ENCODE peak calls at places on chromosomes 1 and 21, in eight cellular contexts. O is CD14-positive monocyte, G is cardiac muscle cell, P is fibroblast of lung, R is stomach, X is cardiac fibroblast, T is BJ, N is choroid plexus epithelial cell. H is an unnamed sample.

GRCh38 chr1:85216697-85217096 is 15.9 kb upstream of the SYDE2 start:
- DNase-seq in O (no peak), G (no peak), P (no peak), R (no peak), X (no peak), T (no peak), N (no peak), H (no peak)

GRCh38 chr1:94807742-94808491 is 12.2 kb upstream of the SLC44A3 start:
- DNase-seq in O (no peak), G (no peak), P (peak), R (peak), X (no peak), T (no peak), N (peak), H (no peak)

GRCh38 chr1:12102066-12102465 is 39.0 kb downstream of the TNFRSF8 start:
- DNase-seq in O (no peak), G (no peak), P (no peak), R (no peak), X (no peak), T (no peak), N (no peak), H (no peak)

GRCh38 chr21:36663033-36663855 is 35.7 kb upstream of the SIM2 start:
- DNase-seq in O (no peak), G (no peak), P (no peak), R (no peak), X (no peak), T (no peak), N (peak), H (no peak)

GRCh38 chr1:14608308-14608707 is 9.8 kb downstream of the KAZN start:
- DNase-seq in O (no peak), G (no peak), P (no peak), R (no peak), X (no peak), T (no peak), N (no peak), H (no peak)

GRCh38 chr1:55898191-55898590 is 681.2 kb downstream of the PLPP3 start:
- DNase-seq in O (no peak), G (no peak), P (peak), R (no peak), X (peak), T (peak), N (peak), H (peak)

GRCh38 chr1:230548357-230548756 is 93.9 kb upstream of the COG2 start:
- DNase-seq in O (no peak), G (no peak), P (no peak), R (no peak), X (no peak), T (no peak), N (no peak), H (no peak)

GRCh38 chr21:16842716-16843115 is 670.1 kb upstream of the CXADR start:
- DNase-seq in O (no peak), G (no peak), P (peak), R (no peak), X (peak), T (no peak), N (no peak), H (no peak)

GRCh38 chr1:4227986-4228385 is 327.9 kb upstream of the C1orf174 start:
- DNase-seq in O (no peak), G (no peak), P (no peak), R (no peak), X (no peak), T (no peak), N (no peak), H (no peak)

GRCh38 chr1:114003431-114003830 is 24.2 kb downstream of the OLFML3 start:
- DNase-seq in O (no peak), G (no peak), P (no peak), R (no peak), X (peak), T (no peak), N (no peak), H (no peak)

GRCh38 chr1:101310484-101310883 is 73.7 kb downstream of the S1PR1 start:
- DNase-seq in O (no peak), G (no peak), P (no peak), R (no peak), X (no peak), T (no peak), N (no peak), H (no peak)

GRCh38 chr1:68361511-68361910 is 88.2 kb downstream of the RPE65 start:
- DNase-seq in O (no peak), G (no peak), P (peak), R (no peak), X (no peak), T (no peak), N (no peak), H (no peak)

GRCh38 chr1:65172936-65173335 is 24.9 kb downstream of the AK4 start:
- DNase-seq in O (no peak), G (no peak), P (no peak), R (no peak), X (no peak), T (no peak), N (no peak), H (no peak)

GRCh38 chr21:18759267-18759666 is 355.7 kb upstream of the TMPRSS15 start:
- DNase-seq in O (no peak), G (no peak), P (no peak), R (no peak), X (no peak), T (no peak), N (no peak), H (no peak)

GRCh38 chr1:25543425-25544242 is at the start of gene LDLRAP1:
- DNase-seq in O (peak), G (peak), P (peak), R (peak), X (peak), T (no peak), N (peak), H (no peak)

GRCh38 chr1:28509705-28510349 is 4.0 kb downstream of the RCC1 start:
- DNase-seq in O (no peak), G (no peak), P (peak), R (no peak), X (peak), T (no peak), N (peak), H (no peak)

GRCh38 chr1:168373869-168374268 is 93.2 kb downstream of the TBX19 start:
- DNase-seq in O (no peak), G (no peak), P (peak), R (no peak), X (peak), T (no peak), N (no peak), H (no peak)

GRCh38 chr1:177756161-177756560 is 213.7 kb downstream of the SEC16B start:
- DNase-seq in O (no peak), G (no peak), P (no peak), R (no peak), X (no peak), T (no peak), N (no peak), H (no peak)

GRCh38 chr1:201999625-202000238 is 10.7 kb upstream of the ELF3 start:
- DNase-seq in O (no peak), G (peak), P (peak), R (peak), X (peak), T (no peak), N (peak), H (no peak)

GRCh38 chr1:17565551-17565971 is 26.1 kb downstream of the ARHGEF10L start:
- DNase-seq in O (no peak), G (peak), P (no peak), R (no peak), X (no peak), T (no peak), N (no peak), H (no peak)

GRCh38 chr21:33302055-33302454 is 22.7 kb upstream of the IFNAR1 start:
- DNase-seq in O (no peak), G (no peak), P (no peak), R (no peak), X (no peak), T (no peak), N (no peak), H (no peak)

GRCh38 chr1:98045211-98046030 is 124.6 kb upstream of the DPYD start:
- DNase-seq in O (no peak), G (peak), P (peak), R (peak), X (peak), T (no peak), N (peak), H (no peak)

GRCh38 chr1:7430047-7430608 is 341.0 kb upstream of the VAMP3 start:
- DNase-seq in O (no peak), G (no peak), P (no peak), R (no peak), X (no peak), T (no peak), N (no peak), H (no peak)

GRCh38 chr1:207102659-207103058 is 1.4 kb upstream of the C4BPA start:
- DNase-seq in O (no peak), G (no peak), P (no peak), R (no peak), X (no peak), T (no peak), N (no peak), H (no peak)

GRCh38 chr21:46247699-46248460 is 19.3 kb upstream of the LSS start:
- DNase-seq in O (no peak), G (no peak), P (no peak), R (no peak), X (no peak), T (no peak), N (no peak), H (no peak)

GRCh38 chr1:207747627-207748492 is 4.0 kb upstream of the CD46 start:
- DNase-seq in O (no peak), G (no peak), P (no peak), R (no peak), X (no peak), T (no peak), N (no peak), H (no peak)

GRCh38 chr1:115293899-115294298 is 44.1 kb downstream of the NGF start:
- DNase-seq in O (no peak), G (no peak), P (peak), R (no peak), X (no peak), T (no peak), N (no peak), H (no peak)

GRCh38 chr1:229342902-229343587 is at the start of gene CCSAP:
- DNase-seq in O (no peak), G (peak), P (peak), R (peak), X (peak), T (no peak), N (peak), H (no peak)

GRCh38 chr21:28608646-28609045 is 384.0 kb downstream of the LTN1 start:
- DNase-seq in O (no peak), G (no peak), P (no peak), R (no peak), X (no peak), T (no peak), N (no peak), H (no peak)

GRCh38 chr1:112674986-112675727 is 698 bp downstream of the MOV10 start:
- DNase-seq in O (no peak), G (peak), P (no peak), R (no peak), X (no peak), T (no peak), N (no peak), H (no peak)

GRCh38 chr1:193971595-193971994 is 785.2 kb upstream of the B3GALT2 start:
- DNase-seq in O (no peak), G (no peak), P (peak), R (no peak), X (peak), T (peak), N (peak), H (no peak)

GRCh38 chr1:117143856-117144255 is 22.3 kb upstream of the TRIM45 start:
- DNase-seq in O (no peak), G (no peak), P (peak), R (no peak), X (peak), T (no peak), N (no peak), H (no peak)

GRCh38 chr1:234617986-234618725 is 8.2 kb upstream of the IRF2BP2 start:
- DNase-seq in O (no peak), G (no peak), P (peak), R (no peak), X (peak), T (peak), N (peak), H (peak)

GRCh38 chr21:45129231-45129923 is 55.0 kb downstream of the ADARB1 start:
- DNase-seq in O (no peak), G (peak), P (peak), R (no peak), X (peak), T (no peak), N (no peak), H (no peak)

GRCh38 chr1:225768662-225769426 is 8.8 kb upstream of the SRP9 start:
- DNase-seq in O (no peak), G (no peak), P (no peak), R (no peak), X (no peak), T (no peak), N (no peak), H (no peak)

GRCh38 chr1:228059536-228060457 is 22.7 kb upstream of the ARF1 start:
- DNase-seq in O (no peak), G (peak), P (no peak), R (peak), X (peak), T (no peak), N (no peak), H (no peak)

GRCh38 chr1:185438936-185439335 is 121.9 kb upstream of the IVNS1ABP start:
- DNase-seq in O (no peak), G (no peak), P (peak), R (no peak), X (no peak), T (no peak), N (peak), H (no peak)

GRCh38 chr21:43301424-43302355 is 125.2 kb downstream of the SIK1 start:
- DNase-seq in O (no peak), G (no peak), P (no peak), R (no peak), X (no peak), T (no peak), N (no peak), H (no peak)

GRCh38 chr1:47759581-47760247 is 237.5 kb downstream of the TRABD2B start:
- DNase-seq in O (no peak), G (no peak), P (no peak), R (no peak), X (no peak), T (no peak), N (no peak), H (no peak)
- TF ChIP-seq CTCF in O (no peak), G (no peak), P (no peak), R (no peak), X (no peak), T (no peak), N (no peak), H (no peak)

DNA sequence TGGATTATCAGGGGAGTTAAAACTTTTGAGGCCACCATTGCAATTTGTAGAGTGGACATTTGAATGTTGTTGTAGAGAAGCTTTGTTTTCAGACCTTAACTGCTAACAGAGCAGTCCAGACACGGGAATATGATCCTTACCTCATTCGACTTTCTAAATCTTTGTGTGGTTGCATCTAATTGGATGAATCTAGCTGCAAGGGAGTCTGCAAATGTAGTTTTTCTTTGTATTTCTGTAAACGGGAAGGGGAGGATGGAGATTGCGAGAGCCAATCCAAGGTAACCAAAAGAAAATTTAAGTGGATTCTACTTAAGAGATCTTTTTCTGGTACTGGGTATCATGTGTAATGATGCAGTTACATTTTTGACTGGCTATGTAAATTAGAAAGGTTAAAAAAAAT is 110.2 kb downstream of the FMN2 start:
- DNase-seq in O (no peak), G (no peak), P (no peak), R (no peak), X (no peak), T (no peak), N (no peak), H (no peak)
- TF ChIP-seq CTCF in O (no peak), G (no peak), P (no peak), R (no peak), X (no peak), T (no peak), N (no peak), H (no peak)

DNA sequence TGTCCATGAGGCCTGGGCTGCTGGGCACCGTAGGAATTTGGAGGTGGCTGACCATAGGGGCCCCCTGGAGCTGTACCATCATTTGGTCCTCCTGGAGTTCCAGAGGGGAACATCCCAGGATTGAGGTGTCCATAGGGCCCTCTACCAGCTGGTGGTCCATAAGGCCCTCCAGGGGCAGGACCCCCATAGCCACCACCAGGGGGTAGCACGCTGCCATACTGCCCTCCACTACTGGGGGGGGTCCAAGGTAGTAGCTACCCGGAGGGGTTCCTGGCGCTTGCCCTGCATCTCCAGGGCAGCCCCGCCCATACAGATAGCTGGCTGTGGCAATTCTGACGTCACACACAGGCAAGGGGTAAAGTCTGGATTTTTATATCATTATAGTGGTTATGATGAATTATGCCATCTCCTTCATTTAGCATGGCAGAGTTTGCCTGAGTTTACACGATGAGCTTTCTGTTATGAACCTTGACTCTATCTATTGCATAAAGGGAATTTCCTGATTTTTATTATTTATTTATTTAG is 13.2 kb downstream of the MDM4 start:
- DNase-seq in O (no peak), G (no peak), P (no peak), R (no peak), X (no peak), T (no peak), N (no peak), H (no peak)
- TF ChIP-seq CTCF in O (peak), G (no peak), P (peak), R (no peak), X (no peak), T (peak), N (peak), H (no peak)

DNA sequence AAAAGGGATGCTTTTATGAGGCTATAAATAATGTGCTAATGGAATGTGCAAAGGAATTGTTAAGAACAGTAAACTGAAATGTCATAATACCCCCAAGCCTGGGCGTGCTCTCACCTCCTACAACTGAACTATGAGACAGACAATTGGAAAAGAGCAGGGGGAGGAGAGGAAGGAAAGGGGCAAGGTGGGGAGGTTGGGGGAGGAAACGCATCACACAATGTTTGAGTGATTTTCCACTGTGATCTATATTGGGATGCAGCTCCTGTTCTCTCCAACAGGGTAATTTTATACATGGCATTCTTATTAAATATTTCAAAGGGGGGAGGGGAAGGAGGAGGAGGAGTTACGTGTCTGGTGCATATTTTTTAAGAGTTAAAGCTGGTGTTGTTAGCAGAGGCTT is 107.6 kb upstream of the ESRRG start:
- DNase-seq in O (no peak), G (no peak), P (no peak), R (no peak), X (no peak), T (no peak), N (no peak), H (no peak)
- TF ChIP-seq CTCF in O (no peak), G (no peak), P (no peak), R (no peak), X (no peak), T (no peak), N (no peak), H (no peak)

DNA sequence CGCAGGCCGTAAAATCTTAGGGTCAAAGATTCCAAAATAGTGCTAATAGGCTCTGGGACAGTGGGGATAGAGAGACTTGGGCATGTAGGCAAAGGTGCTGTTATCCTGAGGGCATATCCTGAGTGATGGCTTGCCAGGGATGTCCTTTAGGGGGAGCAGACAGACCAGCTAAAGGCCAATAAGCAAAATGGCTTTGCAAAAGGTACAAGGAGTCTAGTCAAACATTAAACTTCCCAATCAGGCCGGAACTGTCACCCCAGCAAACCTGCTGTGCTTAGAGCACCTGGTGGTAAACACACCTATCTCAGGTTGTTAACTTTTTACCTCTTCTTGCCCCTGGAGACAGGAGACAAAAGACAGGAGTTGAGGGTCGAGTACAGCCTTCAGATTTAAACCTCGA is 49.1 kb downstream of the TRABD2B start:
- DNase-seq in O (no peak), G (peak), P (no peak), R (no peak), X (no peak), T (no peak), N (peak), H (no peak)
- TF ChIP-seq CTCF in O (no peak), G (peak), P (no peak), R (no peak), X (no peak), T (no peak), N (peak), H (peak)

DNA sequence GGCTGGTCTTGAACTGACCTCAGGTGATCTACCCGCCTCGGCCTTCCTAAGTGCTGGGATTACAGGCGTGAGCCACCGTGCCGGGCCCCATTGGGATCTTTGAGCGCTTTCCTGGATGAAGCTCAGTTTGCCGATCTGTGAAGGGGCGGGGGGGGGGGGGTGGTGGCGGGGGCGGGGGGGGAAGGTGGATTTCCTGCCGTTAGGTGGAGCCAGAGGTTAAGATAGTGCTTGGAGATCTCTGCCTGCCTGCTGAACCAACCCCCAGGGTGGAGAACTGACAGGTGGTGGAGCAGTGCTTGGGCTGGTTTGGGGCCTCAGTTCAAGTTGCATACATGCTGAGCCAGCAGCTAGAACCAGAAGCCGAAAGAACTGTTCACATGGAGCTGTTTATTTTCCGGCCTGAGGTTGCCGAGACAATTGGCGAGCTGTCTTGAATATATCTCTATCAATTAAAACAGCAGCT is 1.7 kb downstream of the TMCC2 start:
- DNase-seq in O (no peak), G (peak), P (peak), R (peak), X (peak), T (no peak), N (peak), H (peak)
- TF ChIP-seq CTCF in O (no peak), G (no peak), P (no peak), R (no peak), X (peak), T (peak), N (peak), H (peak)